ENCODE peak calls at places on chromosomes 11 and 22, in five cellular contexts. Z is A549, B is NCI-H446 treated with DMSO at 0.1 percent for 48 hours, S is NCI-H460, F is SJSA1. D is an unnamed sample.

GRCh38 chr11:19723572-19724342 is 11.1 kb downstream of the NAV2 start:
- DNase-seq in Z (no peak), B (peak), S (no peak), F (peak), D (no peak)

GRCh38 chr11:12278766-12279671 is 98.4 kb upstream of the PARVA start:
- DNase-seq in Z (no peak), B (no peak), S (no peak), F (peak), D (no peak)

GRCh38 chr11:105838668-105839403 is 183.2 kb downstream of the MSANTD4 start:
- DNase-seq in Z (no peak), B (no peak), S (no peak), F (no peak), D (no peak)

GRCh38 chr11:4639931-4640330 is 2.7 kb downstream of the OR51D1 start:
- DNase-seq in Z (no peak), B (no peak), S (no peak), F (no peak), D (no peak)

GRCh38 chr11:35036642-35037041 is 102.3 kb upstream of the CD44 start:
- DNase-seq in Z (no peak), B (no peak), S (no peak), F (no peak), D (no peak)

GRCh38 chr22:37880668-37881440 is 25.2 kb upstream of the MICALL1 start:
- DNase-seq in Z (no peak), B (no peak), S (no peak), F (no peak), D (no peak)

GRCh38 chr11:112655386-112655785 is 305.8 kb upstream of the NCAM1 start:
- DNase-seq in Z (no peak), B (peak), S (no peak), F (no peak), D (no peak)

GRCh38 chr11:117426297-117426685 is 98.6 kb downstream of the CEP164 start:
- DNase-seq in Z (peak), B (peak), S (peak), F (peak), D (peak)

GRCh38 chr11:100785148-100785983 is 98.3 kb downstream of the ARHGAP42 start:
- DNase-seq in Z (peak), B (no peak), S (no peak), F (no peak), D (no peak)

GRCh38 chr11:61041755-61042518 is 60.4 kb upstream of the CD5 start:
- DNase-seq in Z (peak), B (no peak), S (no peak), F (no peak), D (peak)

GRCh38 chr11:11841121-11841604 is 609 bp upstream of the USP47 start:
- DNase-seq in Z (peak), B (no peak), S (no peak), F (peak), D (no peak)

GRCh38 chr11:72643547-72643946 is 30.7 kb downstream of the PDE2A start:
- DNase-seq in Z (peak), B (no peak), S (peak), F (peak), D (no peak)

GRCh38 chr11:14642453-14642852 is 1.2 kb upstream of the PDE3B start:
- DNase-seq in Z (no peak), B (no peak), S (no peak), F (no peak), D (no peak)

GRCh38 chr22:31286360-31287255 is 5.7 kb downstream of the PIK3IP1 start:
- DNase-seq in Z (no peak), B (no peak), S (no peak), F (no peak), D (no peak)

GRCh38 chr11:103961010-103961409 is 75.4 kb upstream of the DDI1 start:
- DNase-seq in Z (peak), B (no peak), S (no peak), F (no peak), D (no peak)

GRCh38 chr11:69654660-69655478 is 13.9 kb downstream of the CCND1 start:
- DNase-seq in Z (peak), B (no peak), S (no peak), F (peak), D (no peak)

GRCh38 chr11:15670520-15671070 is 555.9 kb downstream of the INSC start:
- DNase-seq in Z (no peak), B (no peak), S (no peak), F (peak), D (no peak)

GRCh38 chr11:119108151-119108856 is 1.2 kb downstream of the C2CD2L start:
- DNase-seq in Z (no peak), B (no peak), S (no peak), F (no peak), D (peak)

GRCh38 chr11:117936973-117937372 is 7.8 kb upstream of the TMPRSS13 start:
- DNase-seq in Z (no peak), B (no peak), S (no peak), F (no peak), D (no peak)

GRCh38 chr22:50542416-50542927 is 3.2 kb upstream of the KLHDC7B start:
- DNase-seq in Z (no peak), B (no peak), S (no peak), F (no peak), D (no peak)

GRCh38 chr11:119396835-119397234 is 15.3 kb upstream of the USP2 start:
- DNase-seq in Z (no peak), B (no peak), S (no peak), F (no peak), D (no peak)

GRCh38 chr11:36023922-36024321 is 80.1 kb downstream of the LDLRAD3 start:
- DNase-seq in Z (no peak), B (no peak), S (no peak), F (no peak), D (no peak)

GRCh38 chr11:67405196-67405567 is 1.3 kb downstream of the TBC1D10C start:
- DNase-seq in Z (no peak), B (no peak), S (no peak), F (no peak), D (no peak)

GRCh38 chr22:49575703-49576081 is 252.0 kb downstream of the BRD1 start:
- DNase-seq in Z (no peak), B (no peak), S (no peak), F (no peak), D (no peak)

GRCh38 chr11:93829598-93829997 is 20.8 kb downstream of the VSTM5 start:
- DNase-seq in Z (no peak), B (no peak), S (no peak), F (no peak), D (no peak)

GRCh38 chr11:19816040-19816439 is 103.4 kb downstream of the NAV2 start:
- DNase-seq in Z (no peak), B (no peak), S (no peak), F (no peak), D (no peak)

GRCh38 chr22:44992166-44992565 is 17.6 kb downstream of the PHF21B start:
- DNase-seq in Z (no peak), B (no peak), S (no peak), F (no peak), D (no peak)

GRCh38 chr22:23387827-23388491 is 192.1 kb downstream of the IGLL1 start:
- DNase-seq in Z (no peak), B (no peak), S (no peak), F (no peak), D (no peak)

GRCh38 chr11:76206327-76207081 is at the start of gene WNT11:
- DNase-seq in Z (peak), B (no peak), S (no peak), F (no peak), D (peak)

GRCh38 chr11:58958500-58958899 is 19.2 kb downstream of the GLYATL1 start:
- DNase-seq in Z (peak), B (no peak), S (no peak), F (no peak), D (peak)

GRCh38 chr22:31650391-31650790 is 11.6 kb downstream of the PISD start:
- DNase-seq in Z (no peak), B (no peak), S (no peak), F (no peak), D (no peak)

GRCh38 chr22:17772963-17773605 is 1.2 kb downstream of the BID start:
- DNase-seq in Z (no peak), B (no peak), S (no peak), F (no peak), D (no peak)

GRCh38 chr22:48451891-48452290 is 1375.8 kb downstream of the BRD1 start:
- DNase-seq in Z (no peak), B (no peak), S (no peak), F (no peak), D (no peak)

D was measured in HAP-1.